ENCODE peak calls at places on chromosome 6, in eight cellular contexts. Z, I, Y, Q, F, O, B and V are unnamed samples.

GRCh38 chr6:20203561-20204528 is 8.4 kb downstream of the MBOAT1 start:
- DNase-seq in I (no peak), F (no peak), Q (no peak), O (no peak), Y (no peak), Z (no peak), B (no peak), V (no peak)

GRCh38 chr6:98932424-98932823 is 15.3 kb downstream of the FBXL4 start:
- DNase-seq in B (no peak), F (no peak), Y (no peak), Z (no peak), Q (no peak), I (no peak), O (no peak), V (peak; percentile 50)

GRCh38 chr6:4613381-4613780 is 162.8 kb upstream of the CDYL start:
- DNase-seq in O (no peak), F (no peak), Y (no peak), Q (no peak), I (no peak), Z (no peak), B (no peak), V (no peak)

GRCh38 chr6:45327956-45328522 is at the start of gene RUNX2:
- DNase-seq in Z (no peak), I (no peak), B (no peak), O (no peak), F (no peak), Q (no peak), Y (no peak), V (no peak)

GRCh38 chr6:117477988-117478852 is 4.3 kb upstream of the DCBLD1 start:
- DNase-seq in Q (no peak), I (no peak), Z (no peak), O (no peak), F (no peak), B (no peak), Y (peak; percentile 4), V (peak; percentile 30)

GRCh38 chr6:137025786-137026730 is 18.7 kb downstream of the IL20RA start:
- DNase-seq in Q (no peak), B (no peak), I (no peak), O (no peak), Z (no peak), F (no peak), Y (no peak), V (no peak)

GRCh38 chr6:42979523-42980177 is 669 bp upstream of the PEX6 start:
- DNase-seq in B (no peak), O (no peak), I (no peak), Q (no peak), F (no peak), Z (no peak), Y (no peak), V (peak; percentile 48)

GRCh38 chr6:157169186-157169585 is 154.1 kb downstream of the TMEM242 start:
- DNase-seq in Z (no peak), I (no peak), B (no peak), O (no peak), F (no peak), Y (no peak), Q (no peak), V (no peak)

GRCh38 chr6:151063339-151063738 is 176.4 kb upstream of the AKAP12 start:
- DNase-seq in I (peak; percentile 74), O (no peak), F (no peak), Q (no peak), Y (no peak), Z (no peak), B (no peak), V (peak; percentile 71)

GRCh38 chr6:143397229-143398222 is 53.0 kb downstream of the ADAT2 start:
- DNase-seq in I (peak; percentile 42), F (peak; percentile 39), Z (no peak), Q (peak; percentile 20), Y (no peak), O (no peak), B (no peak), V (peak; percentile 93)

GRCh38 chr6:16345449-16346330 is 107.3 kb downstream of the GMPR start:
- DNase-seq in O (no peak), F (no peak), Y (no peak), Z (no peak), I (no peak), B (no peak), Q (no peak), V (no peak)

GRCh38 chr6:109454483-109455160 is 950 bp downstream of the MICAL1 start:
- DNase-seq in B (peak; percentile 50), Z (peak; percentile 65), F (no peak), I (no peak), Q (no peak), Y (no peak), O (no peak), V (peak; percentile 64)